ENCODE peak calls at places on chromosome 12, in six cellular contexts. V is kidney, D is cardiac muscle cell, S is osteoblast, F is tibial artery, B is transverse colon. Q is an unnamed sample.

GRCh38 chr12:98594050-98594853 is 766 bp downstream of the SLC25A3 start:
- DNase-seq in V (peak; percentile 89), D (peak; percentile 45), S (peak; percentile 26), F (peak; percentile 50), B (peak; percentile 52), Q (peak; percentile 45)

GRCh38 chr12:83140135-83140534 is 453.4 kb downstream of the TMTC2 start:
- DNase-seq in V (peak; percentile 65), D (no peak), S (no peak), F (no peak), B (no peak), Q (no peak)

GRCh38 chr12:50635356-50635755 is 128.5 kb upstream of the ATF1 start:
- DNase-seq in V (no peak), D (peak; percentile 77), S (no peak), F (no peak), B (no peak), Q (no peak)

GRCh38 chr12:130405332-130405731 is 67.6 kb downstream of the PIWIL1 start:
- DNase-seq in V (no peak), D (no peak), S (no peak), F (no peak), B (no peak), Q (no peak)

GRCh38 chr12:103588680-103589079 is 1.6 kb downstream of the STAB2 start:
- DNase-seq in V (no peak), D (no peak), S (no peak), F (no peak), B (no peak), Q (no peak)

GRCh38 chr12:76103958-76104357 is 19.5 kb upstream of the NAP1L1 start:
- DNase-seq in V (no peak), D (no peak), S (no peak), F (no peak), B (no peak), Q (peak; percentile 3)

GRCh38 chr12:53500119-53500775 is 836 bp upstream of the TARBP2 start:
- DNase-seq in V (peak; percentile 83), D (no peak), S (no peak), F (peak; percentile 92), B (peak; percentile 66), Q (no peak)

GRCh38 chr12:103623716-103624115 is 36.6 kb downstream of the STAB2 start:
- DNase-seq in V (no peak), D (no peak), S (no peak), F (no peak), B (no peak), Q (no peak)

GRCh38 chr12:126747530-126748149 is 1519.3 kb upstream of the TMEM132C start:
- DNase-seq in V (no peak), D (peak; percentile 57), S (peak; percentile 73), F (no peak), B (peak; percentile 39), Q (peak; percentile 92)

GRCh38 chr12:74431821-74432220 is 105.8 kb upstream of the ATXN7L3B start:
- DNase-seq in V (no peak), D (no peak), S (no peak), F (no peak), B (no peak), Q (no peak)

GRCh38 chr12:80064951-80065350 is 34.4 kb upstream of the OTOGL start:
- DNase-seq in V (no peak), D (no peak), S (no peak), F (no peak), B (no peak), Q (no peak)

GRCh38 chr12:80064269-80064668 is 35.1 kb upstream of the OTOGL start:
- DNase-seq in V (no peak), D (no peak), S (peak; percentile 49), F (no peak), B (no peak), Q (no peak)

DNA sequence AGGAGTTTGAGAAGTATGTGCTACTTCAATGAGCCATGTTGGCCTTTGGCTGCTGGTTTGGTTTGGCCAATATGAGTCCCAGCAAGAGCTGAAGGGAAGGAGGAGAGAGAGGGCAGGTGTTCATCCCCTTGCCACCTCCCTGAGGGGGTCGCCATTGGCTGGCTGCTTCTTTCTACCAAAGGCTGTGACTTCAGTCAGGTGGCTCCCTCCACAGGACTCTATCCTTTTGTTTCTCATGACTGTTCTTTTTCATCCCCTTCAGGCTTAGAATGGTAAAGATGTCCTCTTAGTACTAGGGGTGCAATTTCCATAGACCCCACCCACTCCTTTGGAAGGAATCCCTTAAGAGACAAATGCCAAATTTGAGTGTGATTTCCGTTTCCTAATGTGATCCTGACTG is 31.2 kb upstream of the OTOGL start:
- DNase-seq in V (no peak), D (no peak), S (no peak), F (no peak), B (no peak), Q (peak; percentile 90)
- TF ChIP-seq CTCF in V (no peak), D (no peak), S (no peak), F (no peak), B (no peak), Q (peak; percentile 64)

DNA sequence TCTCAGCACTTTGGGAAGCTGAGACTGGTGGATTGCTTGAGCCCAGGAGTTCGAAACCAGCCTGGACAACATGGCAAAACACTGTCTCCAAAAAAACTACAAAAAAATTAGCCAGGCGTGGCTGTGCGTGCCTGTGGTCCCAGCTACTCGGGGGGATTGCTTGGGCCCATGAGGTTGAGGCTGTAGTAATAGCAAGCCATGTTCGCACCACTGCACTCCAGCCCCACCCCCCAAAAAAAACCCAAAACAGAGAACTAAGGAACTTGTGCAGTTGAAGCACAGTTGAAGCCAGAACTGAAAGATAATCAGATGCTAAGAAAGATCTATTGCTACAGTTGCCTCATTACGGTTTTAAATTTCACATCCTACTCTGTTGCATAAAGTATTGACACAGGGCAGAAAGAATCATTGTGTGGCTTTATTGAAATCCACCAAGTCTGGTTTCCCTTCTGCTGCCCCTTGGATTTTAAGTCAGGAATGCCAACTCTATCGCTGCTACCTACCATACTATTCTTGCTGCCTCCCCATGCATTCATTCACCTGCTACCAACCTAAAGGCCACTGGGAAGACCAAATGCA is 3.8 kb downstream of the CS start:
- DNase-seq in V (no peak), D (no peak), S (no peak), F (no peak), B (no peak), Q (no peak)
- H3K4me1 ChIP-seq in V (peaks cover 19% of the 10 kb centered on the region), D (peaks cover 20% of the 10 kb centered on the region), S (peaks cover 22% of the 10 kb centered on the region), F (peaks cover 48% of the 10 kb centered on the region), B (peaks cover 23% of the 10 kb centered on the region), Q (peaks cover 9% of the 10 kb centered on the region)

DNA sequence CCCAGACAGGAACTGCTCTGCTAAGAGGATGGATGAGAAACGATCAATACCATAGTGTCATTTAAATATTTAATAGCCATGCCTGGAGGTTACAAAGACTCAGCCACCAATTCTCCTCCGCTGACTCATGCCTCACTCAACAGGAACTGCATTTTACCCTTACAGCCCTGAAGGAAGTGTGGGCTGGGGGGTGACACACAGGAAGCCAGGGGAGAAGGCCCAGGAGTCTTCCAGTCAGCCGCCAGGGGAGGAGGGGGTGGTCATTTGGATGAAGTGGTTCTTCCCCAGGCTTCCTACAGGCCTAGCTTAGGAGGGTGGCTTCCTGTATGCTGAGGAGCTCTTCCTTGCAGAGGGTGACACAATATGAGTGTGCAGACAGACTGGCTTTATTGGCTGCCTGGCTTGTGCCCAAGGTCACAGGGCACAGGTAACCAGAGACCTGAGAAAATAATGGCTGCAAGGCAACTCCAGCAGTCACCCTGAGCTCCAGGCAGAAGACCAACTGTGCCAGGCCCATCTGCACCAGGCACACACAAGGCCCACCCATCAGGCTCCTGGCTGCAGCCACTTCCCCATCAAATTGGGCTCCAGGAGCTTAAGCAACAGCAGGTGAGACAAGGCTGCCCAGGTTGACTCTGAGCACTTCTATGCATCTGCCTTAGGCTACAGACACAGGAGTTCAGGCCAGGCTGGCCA is 30.6 kb upstream of the RPLP0 start:
- DNase-seq in V (peak; percentile 90), D (no peak), S (peak; percentile 95), F (no peak), B (peak; percentile 58), Q (peak; percentile 96)
- TF ChIP-seq CTCF in V (no peak), D (no peak), S (no peak), F (no peak), B (peak; percentile 16), Q (peak; percentile 27)

GRCh38 chr12:13211859-13212664 is 15.5 kb downstream of the EMP1 start:
- DNase-seq in V (no peak), D (peak; percentile 74), S (no peak), F (peak; percentile 43), B (peak; percentile 65), Q (peak; percentile 93)
- H3K4me1 ChIP-seq in V (no peaks in the 10 kb centered on the region), D (no peaks in the 10 kb centered on the region), S (peaks cover 49% of the 10 kb centered on the region), F (peaks cover 14% of the 10 kb centered on the region), B (peaks cover 22% of the 10 kb centered on the region), Q (no peaks in the 10 kb centered on the region)

DNA sequence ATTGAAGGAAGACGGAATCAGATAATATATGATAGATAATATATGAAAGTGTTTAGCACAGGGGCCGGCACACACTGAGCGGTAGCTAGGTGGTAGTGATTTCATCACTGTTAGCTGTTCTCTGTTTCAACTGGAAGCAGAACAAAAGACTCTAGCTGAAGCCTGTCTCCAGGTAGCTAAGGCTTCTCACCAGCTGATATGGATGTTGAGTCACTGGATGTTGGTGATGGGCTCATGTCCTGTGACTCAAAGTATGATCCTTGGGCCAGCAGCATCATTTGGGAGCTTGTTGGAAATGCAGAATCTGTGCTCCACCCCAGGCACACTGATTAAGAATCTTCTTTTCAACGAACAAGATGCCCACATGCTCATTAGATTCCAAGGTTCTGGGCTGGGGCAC is 21.6 kb upstream of the KCNA5 start:
- DNase-seq in V (no peak), D (no peak), S (no peak), F (no peak), B (no peak), Q (no peak)
- TF ChIP-seq CTCF in V (no peak), D (no peak), S (no peak), F (no peak), B (no peak), Q (no peak)

GRCh38 chr12:95104919-95105452 is 31.6 kb upstream of the NR2C1 start:
- DNase-seq in V (no peak), D (no peak), S (no peak), F (no peak), B (no peak), Q (no peak)

GRCh38 chr12:95099270-95099790 is 25.9 kb upstream of the NR2C1 start:
- DNase-seq in V (no peak), D (no peak), S (no peak), F (no peak), B (no peak), Q (no peak)

GRCh38 chr12:95107362-95107761 is 33.9 kb upstream of the NR2C1 start:
- DNase-seq in V (no peak), D (no peak), S (no peak), F (no peak), B (no peak), Q (no peak)

GRCh38 chr12:95100264-95101190 is 27.1 kb upstream of the NR2C1 start:
- DNase-seq in V (no peak), D (no peak), S (no peak), F (no peak), B (no peak), Q (peak; percentile 66)

DNA sequence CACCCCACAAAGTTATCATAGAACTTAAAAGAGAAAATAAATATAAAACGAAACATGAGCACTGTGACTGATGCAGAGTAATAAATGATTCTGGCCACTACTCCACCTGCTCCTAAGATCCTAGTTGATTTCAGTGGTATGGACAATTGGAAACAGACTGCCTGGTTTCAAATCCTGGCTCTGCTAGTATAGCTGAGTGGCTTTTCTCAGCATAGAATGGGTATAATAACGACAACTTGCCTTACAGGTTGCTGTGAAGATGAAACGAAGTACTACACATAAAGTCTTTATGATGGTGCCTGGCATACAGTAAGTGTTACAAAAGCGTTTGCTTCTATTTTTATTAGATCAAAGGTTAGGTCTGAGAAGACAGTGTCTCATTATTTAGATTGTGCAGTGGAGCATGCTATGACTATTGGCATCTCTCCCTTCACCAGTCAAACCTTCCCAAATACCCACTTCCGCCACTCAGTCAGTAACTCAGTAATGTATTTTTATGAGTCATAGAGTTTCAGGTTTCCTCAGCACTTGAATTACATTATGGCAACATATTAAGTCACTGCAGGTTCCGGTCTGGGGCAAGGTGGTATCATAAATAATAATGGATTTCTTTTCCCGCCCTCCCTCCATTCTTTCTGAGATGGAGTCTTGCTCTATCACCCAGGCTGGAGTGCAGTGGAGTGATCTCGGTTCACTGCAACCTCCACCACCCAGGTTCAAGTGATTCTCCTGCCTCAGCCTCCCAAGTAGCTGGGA is 29.7 kb upstream of the NR2C1 start:
- DNase-seq in V (no peak), D (no peak), S (peak; percentile 95), F (no peak), B (peak; percentile 19), Q (no peak)
- H3K4me1 ChIP-seq in V (no peaks in the 10 kb centered on the region), D (no peaks in the 10 kb centered on the region), S (peaks cover 21% of the 10 kb centered on the region), F (peaks cover 4% of the 10 kb centered on the region), B (peaks cover 9% of the 10 kb centered on the region), Q (peaks cover 10% of the 10 kb centered on the region)

Q was measured in endodermal cell.